ENCODE peak calls at places on chromosomes 1 and 21, in six cellular contexts. One of them, this sample, is unnamed.

GRCh38 chr1:119115301-119115700 is 25.2 kb downstream of the WARS2 start:
- DNase-seq in sigmoid colon: no peak
- DNase-seq in right lobe of liver: no peak
- DNase-seq in AG04450: no peak
- DNase-seq in neuronal stem cell: no peak
- DNase-seq in fibroblast of lung: no peak
- DNase-seq in this sample: no peak

GRCh38 chr1:159204071-159204790 is 444 bp upstream of the ACKR1 start:
- DNase-seq in sigmoid colon: no peak
- DNase-seq in right lobe of liver: no peak
- DNase-seq in neuronal stem cell: no peak
- DNase-seq in AG04450: no peak
- DNase-seq in fibroblast of lung: no peak
- DNase-seq in this sample: no peak

GRCh38 chr21:46051821-46052675 is 45.9 kb upstream of the COL6A2 start:
- DNase-seq in neuronal stem cell: no peak
- DNase-seq in AG04450: no peak
- DNase-seq in fibroblast of lung: no peak
- DNase-seq in right lobe of liver: no peak
- DNase-seq in sigmoid colon: peak; percentile 62
- DNase-seq in this sample: no peak

GRCh38 chr1:20342294-20343148 is 51.8 kb downstream of the VWA5B1 start:
- DNase-seq in sigmoid colon: no peak
- DNase-seq in right lobe of liver: no peak
- DNase-seq in AG04450: no peak
- DNase-seq in neuronal stem cell: no peak
- DNase-seq in fibroblast of lung: no peak
- DNase-seq in this sample: no peak

GRCh38 chr1:227395391-227396028 is 77.2 kb upstream of the CDC42BPA start:
- DNase-seq in fibroblast of lung: no peak
- DNase-seq in AG04450: no peak
- DNase-seq in right lobe of liver: no peak
- DNase-seq in neuronal stem cell: no peak
- DNase-seq in sigmoid colon: no peak
- DNase-seq in this sample: no peak

GRCh38 chr1:34645109-34645688 is 109.6 kb upstream of the GJB5 start:
- DNase-seq in right lobe of liver: no peak
- DNase-seq in sigmoid colon: no peak
- DNase-seq in fibroblast of lung: no peak
- DNase-seq in AG04450: no peak
- DNase-seq in neuronal stem cell: no peak
- DNase-seq in this sample: no peak

GRCh38 chr1:38788937-38789336 is 70.6 kb downstream of the RRAGC start:
- DNase-seq in right lobe of liver: no peak
- DNase-seq in AG04450: no peak
- DNase-seq in neuronal stem cell: no peak
- DNase-seq in fibroblast of lung: no peak
- DNase-seq in sigmoid colon: no peak
- DNase-seq in this sample: no peak

GRCh38 chr21:45823100-45823681 is 158.4 kb upstream of the COL6A1 start:
- DNase-seq in AG04450: no peak
- DNase-seq in fibroblast of lung: no peak
- DNase-seq in right lobe of liver: no peak
- DNase-seq in neuronal stem cell: no peak
- DNase-seq in sigmoid colon: peak; percentile 52
- DNase-seq in this sample: no peak

GRCh38 chr1:85330206-85330605 is 53.8 kb upstream of the BCL10 start:
- DNase-seq in AG04450: peak; percentile 69
- DNase-seq in sigmoid colon: no peak
- DNase-seq in right lobe of liver: no peak
- DNase-seq in fibroblast of lung: peak; percentile 69
- DNase-seq in neuronal stem cell: no peak
- DNase-seq in this sample: no peak

GRCh38 chr21:44695641-44696040 is 1.3 kb upstream of the KRTAP10-12 start:
- DNase-seq in right lobe of liver: no peak
- DNase-seq in AG04450: no peak
- DNase-seq in fibroblast of lung: no peak
- DNase-seq in neuronal stem cell: no peak
- DNase-seq in sigmoid colon: no peak
- DNase-seq in this sample: no peak

GRCh38 chr21:24869862-24870261 is 737.4 kb downstream of the MRPL39 start:
- DNase-seq in sigmoid colon: no peak
- DNase-seq in fibroblast of lung: no peak
- DNase-seq in right lobe of liver: no peak
- DNase-seq in neuronal stem cell: no peak
- DNase-seq in AG04450: no peak
- DNase-seq in this sample: no peak
- H3K27ac ChIP-seq in sigmoid colon: no peak overlapping the region
- H3K27ac ChIP-seq in fibroblast of lung: no peak overlapping the region
- H3K27ac ChIP-seq in right lobe of liver: no peak overlapping the region
- H3K27ac ChIP-seq in neuronal stem cell: no peak overlapping the region
- H3K27ac ChIP-seq in AG04450: no peak overlapping the region
- H3K27ac ChIP-seq in this sample: no peak overlapping the region

DNA sequence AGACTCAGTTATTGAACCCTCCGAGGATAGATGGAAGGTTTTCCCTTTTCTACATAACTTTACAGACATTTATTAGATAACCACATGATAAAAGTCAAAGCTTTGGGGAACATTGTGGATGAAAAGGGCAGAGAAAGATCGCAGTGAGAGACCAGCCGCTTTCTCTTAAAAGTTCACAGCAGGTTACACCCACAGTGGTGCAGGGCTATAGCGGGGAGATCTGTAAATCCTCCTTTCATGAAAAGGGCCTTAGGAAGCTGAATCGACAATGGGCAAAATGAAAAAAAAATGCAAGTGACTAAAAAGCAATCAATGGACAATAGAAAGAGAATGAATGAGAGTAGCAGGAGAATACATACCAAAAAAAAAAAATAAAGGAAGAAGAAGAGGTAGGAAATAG is 218.6 kb downstream of the GRIK1 start:
- DNase-seq in sigmoid colon: no peak
- DNase-seq in AG04450: no peak
- DNase-seq in fibroblast of lung: no peak
- DNase-seq in neuronal stem cell: no peak
- DNase-seq in right lobe of liver: no peak
- DNase-seq in this sample: no peak
- H3K27ac ChIP-seq in sigmoid colon: no peak overlapping the region
- H3K27ac ChIP-seq in AG04450: no peak overlapping the region
- H3K27ac ChIP-seq in fibroblast of lung: no peak overlapping the region
- H3K27ac ChIP-seq in neuronal stem cell: no peak overlapping the region
- H3K27ac ChIP-seq in right lobe of liver: no peak overlapping the region
- H3K27ac ChIP-seq in this sample: no peak overlapping the region

GRCh38 chr1:2530501-2531361 is 668 bp upstream of the HES5 start:
- DNase-seq in AG04450: no peak
- DNase-seq in neuronal stem cell: no peak
- DNase-seq in sigmoid colon: no peak
- DNase-seq in fibroblast of lung: no peak
- DNase-seq in right lobe of liver: no peak
- DNase-seq in this sample: peak; percentile 33
- H3K27ac ChIP-seq in AG04450: no peak overlapping the region
- H3K27ac ChIP-seq in neuronal stem cell: peak overlapping the region; percentile 79
- H3K27ac ChIP-seq in sigmoid colon: no peak overlapping the region
- H3K27ac ChIP-seq in fibroblast of lung: no peak overlapping the region
- H3K27ac ChIP-seq in right lobe of liver: no peak overlapping the region
- H3K27ac ChIP-seq in this sample: peak overlapping the region; percentile 50

GRCh38 chr1:175834597-175834996 is 91.2 kb upstream of the TNR start:
- DNase-seq in right lobe of liver: no peak
- DNase-seq in sigmoid colon: no peak
- DNase-seq in AG04450: no peak
- DNase-seq in neuronal stem cell: no peak
- DNase-seq in fibroblast of lung: no peak
- DNase-seq in this sample: no peak

GRCh38 chr1:175830500-175830899 is 87.1 kb upstream of the TNR start:
- DNase-seq in right lobe of liver: no peak
- DNase-seq in neuronal stem cell: no peak
- DNase-seq in fibroblast of lung: no peak
- DNase-seq in AG04450: no peak
- DNase-seq in sigmoid colon: no peak
- DNase-seq in this sample: no peak

GRCh38 chr1:175829845-175830244 is 86.5 kb upstream of the TNR start:
- DNase-seq in sigmoid colon: no peak
- DNase-seq in AG04450: no peak
- DNase-seq in right lobe of liver: no peak
- DNase-seq in neuronal stem cell: no peak
- DNase-seq in fibroblast of lung: no peak
- DNase-seq in this sample: no peak

GRCh38 chr1:175833502-175833901 is 90.1 kb upstream of the TNR start:
- DNase-seq in neuronal stem cell: no peak
- DNase-seq in sigmoid colon: no peak
- DNase-seq in AG04450: no peak
- DNase-seq in fibroblast of lung: no peak
- DNase-seq in right lobe of liver: no peak
- DNase-seq in this sample: no peak
- H3K27ac ChIP-seq in neuronal stem cell: no peak overlapping the region
- H3K27ac ChIP-seq in sigmoid colon: no peak overlapping the region
- H3K27ac ChIP-seq in AG04450: no peak overlapping the region
- H3K27ac ChIP-seq in fibroblast of lung: no peak overlapping the region
- H3K27ac ChIP-seq in right lobe of liver: no peak overlapping the region
- H3K27ac ChIP-seq in this sample: no peak overlapping the region

GRCh38 chr1:239563680-239564079 is 177.3 kb downstream of the CHRM3 start:
- DNase-seq in right lobe of liver: no peak
- DNase-seq in AG04450: no peak
- DNase-seq in fibroblast of lung: no peak
- DNase-seq in sigmoid colon: no peak
- DNase-seq in neuronal stem cell: no peak
- DNase-seq in this sample: no peak

GRCh38 chr1:239560921-239561320 is 174.6 kb downstream of the CHRM3 start:
- DNase-seq in sigmoid colon: no peak
- DNase-seq in right lobe of liver: no peak
- DNase-seq in neuronal stem cell: no peak
- DNase-seq in AG04450: no peak
- DNase-seq in fibroblast of lung: no peak
- DNase-seq in this sample: no peak

GRCh38 chr1:239562095-239562494 is 175.7 kb downstream of the CHRM3 start:
- DNase-seq in AG04450: no peak
- DNase-seq in sigmoid colon: no peak
- DNase-seq in right lobe of liver: no peak
- DNase-seq in neuronal stem cell: no peak
- DNase-seq in fibroblast of lung: no peak
- DNase-seq in this sample: no peak

GRCh38 chr1:239570878-239571277 is 184.5 kb downstream of the CHRM3 start:
- DNase-seq in right lobe of liver: no peak
- DNase-seq in sigmoid colon: no peak
- DNase-seq in AG04450: no peak
- DNase-seq in neuronal stem cell: no peak
- DNase-seq in fibroblast of lung: no peak
- DNase-seq in this sample: no peak

DNA sequence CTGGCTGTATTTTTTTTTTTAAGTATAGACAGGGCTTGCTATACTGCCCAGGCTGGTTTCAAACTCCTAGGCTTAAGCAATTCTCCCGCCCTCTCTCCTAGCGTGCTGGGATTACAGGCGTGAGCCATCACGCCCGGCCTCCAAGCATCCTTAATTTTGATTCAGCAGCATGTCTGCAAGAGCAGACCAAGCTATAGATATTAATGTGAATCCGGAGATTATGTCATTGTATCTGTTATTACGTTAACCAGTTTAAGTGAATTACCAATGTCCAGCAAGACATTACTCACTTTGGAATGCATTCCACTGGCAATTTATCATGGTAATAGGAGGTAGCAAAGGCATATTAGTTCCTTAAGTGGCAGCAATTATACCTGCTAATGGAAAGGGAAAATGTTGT is 179.7 kb downstream of the CHRM3 start:
- DNase-seq in right lobe of liver: no peak
- DNase-seq in fibroblast of lung: no peak
- DNase-seq in neuronal stem cell: no peak
- DNase-seq in sigmoid colon: no peak
- DNase-seq in AG04450: no peak
- DNase-seq in this sample: no peak
- H3K27ac ChIP-seq in right lobe of liver: no peak overlapping the region
- H3K27ac ChIP-seq in fibroblast of lung: no peak overlapping the region
- H3K27ac ChIP-seq in neuronal stem cell: no peak overlapping the region
- H3K27ac ChIP-seq in sigmoid colon: no peak overlapping the region
- H3K27ac ChIP-seq in AG04450: no peak overlapping the region
- H3K27ac ChIP-seq in this sample: no peak overlapping the region

GRCh38 chr1:1406101-1406820 is 832 bp downstream of the MRPL20 start:
- DNase-seq in AG04450: no peak
- DNase-seq in neuronal stem cell: no peak
- DNase-seq in sigmoid colon: no peak
- DNase-seq in right lobe of liver: no peak
- DNase-seq in fibroblast of lung: no peak
- DNase-seq in this sample: no peak

GRCh38 chr1:1406821-1407100 is 332 bp downstream of the MRPL20 start:
- DNase-seq in right lobe of liver: no peak
- DNase-seq in fibroblast of lung: no peak
- DNase-seq in AG04450: no peak
- DNase-seq in neuronal stem cell: no peak
- DNase-seq in sigmoid colon: no peak
- DNase-seq in this sample: no peak

GRCh38 chr1:1407101-1407956 is at the start of gene MRPL20:
- DNase-seq in AG04450: peak; percentile 63
- DNase-seq in sigmoid colon: peak; percentile 97
- DNase-seq in right lobe of liver: peak; percentile 95
- DNase-seq in fibroblast of lung: peak; percentile 88
- DNase-seq in neuronal stem cell: peak; percentile 85
- DNase-seq in this sample: peak; percentile 52

GRCh38 chr1:1411626-1412025 is 4.5 kb upstream of the MRPL20 start:
- DNase-seq in AG04450: no peak
- DNase-seq in neuronal stem cell: no peak
- DNase-seq in right lobe of liver: no peak
- DNase-seq in sigmoid colon: no peak
- DNase-seq in fibroblast of lung: no peak
- DNase-seq in this sample: no peak

DNA sequence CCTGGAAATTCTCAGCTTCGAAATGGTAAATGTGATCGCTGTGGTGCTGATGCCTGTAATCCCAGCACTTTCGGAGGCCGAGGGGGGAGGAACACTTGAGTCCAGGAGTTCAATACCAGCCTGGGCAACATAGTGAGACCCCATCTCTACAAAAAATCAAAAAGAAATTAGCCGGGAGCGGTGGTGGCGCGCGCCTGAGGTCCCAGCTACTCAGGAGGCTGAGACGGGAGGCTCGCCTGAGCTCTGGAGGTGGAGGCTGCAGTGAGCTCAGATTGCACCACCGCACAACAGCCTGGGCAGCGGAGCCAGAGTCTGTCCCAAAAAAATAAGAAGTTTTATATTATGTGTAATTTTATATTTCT is 845 bp upstream of the MRPL20 start:
- DNase-seq in sigmoid colon: no peak
- DNase-seq in AG04450: no peak
- DNase-seq in fibroblast of lung: no peak
- DNase-seq in right lobe of liver: no peak
- DNase-seq in neuronal stem cell: no peak
- DNase-seq in this sample: no peak
- H3K27ac ChIP-seq in sigmoid colon: peak overlapping the region; percentile 93
- H3K27ac ChIP-seq in AG04450: no peak overlapping the region
- H3K27ac ChIP-seq in fibroblast of lung: peak overlapping the region; percentile 73
- H3K27ac ChIP-seq in right lobe of liver: peak overlapping the region; percentile 82
- H3K27ac ChIP-seq in neuronal stem cell: peak overlapping the region; percentile 61
- H3K27ac ChIP-seq in this sample: peak overlapping the region; percentile 69

DNA sequence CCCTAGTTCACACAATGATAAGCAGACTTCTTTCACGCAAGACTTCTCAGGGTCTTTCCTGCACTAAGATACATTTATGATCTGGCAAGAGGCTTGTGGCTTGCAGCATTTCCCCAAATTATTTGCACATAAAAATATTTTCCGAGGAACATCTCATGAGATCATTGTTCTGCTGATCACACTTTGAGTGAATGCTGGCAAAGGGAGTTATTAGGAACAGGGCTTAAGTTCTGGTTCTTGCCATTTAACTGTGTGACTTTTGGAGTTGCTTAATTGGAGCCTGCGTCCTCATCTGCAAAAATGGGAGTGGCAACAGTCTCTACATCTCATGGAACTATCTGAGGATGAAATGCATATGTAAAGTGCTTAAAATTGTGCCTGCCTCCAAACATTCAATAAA is 50.2 kb downstream of the GADD45A start:
- DNase-seq in fibroblast of lung: no peak
- DNase-seq in right lobe of liver: no peak
- DNase-seq in AG04450: no peak
- DNase-seq in sigmoid colon: no peak
- DNase-seq in neuronal stem cell: no peak
- DNase-seq in this sample: no peak
- H3K27ac ChIP-seq in fibroblast of lung: peak overlapping the region; percentile 17
- H3K27ac ChIP-seq in right lobe of liver: no peak overlapping the region
- H3K27ac ChIP-seq in AG04450: no peak overlapping the region
- H3K27ac ChIP-seq in sigmoid colon: peak overlapping the region; percentile 52
- H3K27ac ChIP-seq in neuronal stem cell: no peak overlapping the region
- H3K27ac ChIP-seq in this sample: peak overlapping the region; percentile 88

This sample was measured in epithelial cell of prostate.